ENCODE peak calls at places on chromosomes 6 and 20, in nine cellular contexts. C, E, X, H, O, W, Y, Q and M are unnamed samples. For H3K27me3, the result is how much of the 10 kb centered on the place peaks cover.

GRCh38 chr20:63858393-63859165 is 2.7 kb upstream of the ABHD16B start:
- DNase-seq in C (peak), E (peak), X (no peak), H (no peak), O (no peak), W (no peak), Y (no peak), Q (peak), M (no peak)

GRCh38 chr20:62860391-62860923 is 1.2 kb downstream of the TCFL5 start:
- DNase-seq in C (no peak), E (no peak), X (no peak), H (peak), O (no peak), W (no peak), Y (no peak), Q (peak), M (no peak)

GRCh38 chr6:45054610-45055009 is 273.5 kb upstream of the RUNX2 start:
- DNase-seq in C (no peak), E (no peak), X (no peak), H (no peak), O (no peak), W (no peak), Y (no peak), Q (no peak), M (no peak)

GRCh38 chr20:47768016-47768953 is 17.0 kb downstream of the SULF2 start:
- DNase-seq in C (no peak), E (no peak), X (peak), H (no peak), O (no peak), W (no peak), Y (no peak), Q (no peak), M (peak)

GRCh38 chr6:11043961-11044711 is at the start of gene ELOVL2:
- DNase-seq in C (peak), E (no peak), X (peak), H (peak), O (no peak), W (no peak), Y (no peak), Q (peak), M (no peak)

GRCh38 chr6:68640506-68640875 is 5.4 kb downstream of the ADGRB3 start:
- DNase-seq in C (no peak), E (no peak), X (no peak), H (no peak), O (no peak), W (no peak), Y (no peak), Q (no peak), M (no peak)

GRCh38 chr6:14178083-14178445 is 60.5 kb downstream of the CD83 start:
- DNase-seq in C (no peak), E (no peak), X (no peak), H (no peak), O (no peak), W (no peak), Y (no peak), Q (peak), M (no peak)

GRCh38 chr6:13406781-13407180 is 78.4 kb upstream of the TBC1D7 start:
- DNase-seq in C (no peak), E (no peak), X (no peak), H (no peak), O (no peak), W (no peak), Y (no peak), Q (no peak), M (no peak)

GRCh38 chr6:117906905-117907599 is at the start of gene SLC35F1:
- DNase-seq in C (peak), E (no peak), X (peak), H (peak), O (no peak), W (no peak), Y (no peak), Q (peak), M (no peak)

GRCh38 chr20:36384022-36384619 is 78.0 kb downstream of the DLGAP4 start:
- DNase-seq in C (no peak), E (no peak), X (no peak), H (no peak), O (no peak), W (no peak), Y (no peak), Q (peak), M (no peak)

GRCh38 chr6:125584468-125584939 is 164.9 kb upstream of the HEY2 start:
- DNase-seq in C (no peak), E (no peak), X (no peak), H (no peak), O (peak), W (no peak), Y (no peak), Q (no peak), M (no peak)

GRCh38 chr6:56101141-56101553 is 146.2 kb downstream of the COL21A1 start:
- DNase-seq in C (no peak), E (peak), X (no peak), H (no peak), O (peak), W (no peak), Y (no peak), Q (peak), M (no peak)

GRCh38 chr6:109237082-109237985 is 142.0 kb downstream of the CEP57L1 start:
- DNase-seq in C (no peak), E (no peak), X (no peak), H (no peak), O (no peak), W (no peak), Y (no peak), Q (peak), M (no peak)

GRCh38 chr6:44533221-44533820 is 145.8 kb downstream of the CDC5L start:
- DNase-seq in C (no peak), E (no peak), X (no peak), H (peak), O (no peak), W (no peak), Y (no peak), Q (no peak), M (no peak)

GRCh38 chr6:37052027-37052628 is 46.7 kb downstream of the FGD2 start:
- DNase-seq in C (no peak), E (no peak), X (peak), H (no peak), O (no peak), W (no peak), Y (no peak), Q (no peak), M (no peak)

GRCh38 chr20:20340443-20340842 is 27.5 kb upstream of the INSM1 start:
- DNase-seq in C (no peak), E (no peak), X (no peak), H (no peak), O (no peak), W (no peak), Y (no peak), Q (no peak), M (no peak)

GRCh38 chr6:133241901-133242760 is 974 bp downstream of the EYA4 start:
- DNase-seq in C (peak), E (no peak), X (no peak), H (no peak), O (no peak), W (no peak), Y (no peak), Q (peak), M (no peak)

GRCh38 chr6:69866351-69867074 is at the start of gene COL19A1:
- DNase-seq in C (peak), E (no peak), X (peak), H (peak), O (no peak), W (no peak), Y (no peak), Q (peak), M (peak)

GRCh38 chr6:113512581-113512980 is 344.6 kb upstream of the MARCKS start:
- DNase-seq in C (no peak), E (no peak), X (no peak), H (no peak), O (no peak), W (no peak), Y (no peak), Q (no peak), M (no peak)

GRCh38 chr6:15249371-15250019 is 3.6 kb downstream of the JARID2 start:
- DNase-seq in C (no peak), E (no peak), X (no peak), H (no peak), O (no peak), W (no peak), Y (no peak), Q (peak), M (no peak)

GRCh38 chr20:19975436-19975799 is 41.7 kb upstream of the NAA20 start:
- DNase-seq in C (no peak), E (no peak), X (no peak), H (no peak), O (no peak), W (no peak), Y (no peak), Q (peak), M (no peak)

GRCh38 chr6:140779341-140779740 is 1353.4 kb upstream of the GJE1 start:
- DNase-seq in C (no peak), E (no peak), X (no peak), H (no peak), O (no peak), W (no peak), Y (no peak), Q (peak), M (no peak)

GRCh38 chr20:63115651-63116411 is 100.1 kb downstream of the YTHDF1 start:
- DNase-seq in C (no peak), E (no peak), X (no peak), H (peak), O (no peak), W (no peak), Y (no peak), Q (no peak), M (no peak)

GRCh38 chr20:14415492-14415891 is 78.1 kb upstream of the FLRT3 start:
- DNase-seq in C (no peak), E (no peak), X (no peak), H (no peak), O (no peak), W (no peak), Y (no peak), Q (no peak), M (no peak)

GRCh38 chr6:5712349-5713215 is 294.1 kb downstream of the NRN1 start:
- DNase-seq in C (no peak), E (no peak), X (no peak), H (no peak), O (no peak), W (no peak), Y (no peak), Q (no peak), M (peak)

GRCh38 chr20:21518292-21518991 is 4.6 kb upstream of the NKX2-2 start:
- DNase-seq in C (peak), E (no peak), X (peak), H (no peak), O (no peak), W (no peak), Y (no peak), Q (no peak), M (no peak)

GRCh38 chr6:35757461-35758123 is 18.8 kb upstream of the CLPSL2 start:
- DNase-seq in C (no peak), E (no peak), X (no peak), H (no peak), O (no peak), W (no peak), Y (no peak), Q (peak), M (no peak)

GRCh38 chr6:45827952-45828530 is 187.6 kb downstream of the CLIC5 start:
- DNase-seq in C (no peak), E (peak), X (no peak), H (no peak), O (no peak), W (no peak), Y (no peak), Q (no peak), M (peak)

DNA sequence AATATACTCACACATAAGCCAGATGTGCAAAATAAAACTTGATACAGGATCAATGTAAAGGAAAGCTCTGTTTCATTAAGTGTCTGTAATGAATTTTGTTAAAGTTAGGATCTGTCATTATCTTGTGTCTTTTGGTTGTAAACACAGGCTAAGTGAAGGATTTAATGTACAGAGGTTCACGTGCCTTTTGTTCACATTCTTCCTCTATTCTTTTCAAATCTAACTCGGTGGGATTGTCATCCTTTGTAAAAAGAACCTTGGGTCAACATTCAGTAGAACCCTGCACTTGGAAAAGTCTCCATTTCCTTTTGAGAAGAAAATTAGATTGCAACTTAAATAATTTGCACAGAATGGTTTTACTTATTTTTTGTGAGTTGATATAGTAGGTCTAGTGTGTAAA is 7.7 kb upstream of the LIN28B start:
- DNase-seq in C (no peak), E (no peak), X (no peak), H (no peak), O (no peak), W (no peak), Y (no peak), Q (no peak), M (no peak)
- H3K27me3 ChIP-seq in C (under half), E (under half), X (under half), H (under half), O (under half), W (under half), Y (under half), Q (under half), M (half or more)

DNA sequence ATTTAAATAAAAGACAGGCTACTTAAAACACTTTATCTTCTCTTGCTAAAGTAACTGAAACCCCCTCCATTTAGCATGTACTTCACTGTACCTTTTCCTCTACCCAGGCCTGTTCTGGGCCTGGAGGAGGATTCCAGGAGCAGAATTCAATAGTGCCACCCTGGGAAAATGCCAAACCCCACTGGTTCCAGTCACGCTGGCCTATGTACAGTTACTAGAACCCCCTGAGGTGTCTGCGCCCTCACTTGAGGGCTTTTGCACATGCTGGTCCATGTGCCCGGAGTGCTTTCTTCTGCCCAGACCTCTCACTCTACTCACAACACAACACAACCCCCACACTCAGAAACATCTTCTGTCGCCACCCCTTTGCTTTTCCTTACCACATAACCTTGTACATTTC is 45.5 kb downstream of the TRAM2 start:
- DNase-seq in C (no peak), E (no peak), X (no peak), H (no peak), O (no peak), W (no peak), Y (no peak), Q (peak), M (no peak)
- H3K27me3 ChIP-seq in C (under half), E (under half), X (under half), H (under half), O (under half), W (under half), Y (under half), Q (under half), M (under half)

GRCh38 chr6:165805067-165805525 is 142.1 kb upstream of the PDE10A start:
- DNase-seq in C (no peak), E (no peak), X (no peak), H (no peak), O (no peak), W (no peak), Y (no peak), Q (no peak), M (no peak)

GRCh38 chr6:165807249-165807951 is 144.4 kb upstream of the PDE10A start:
- DNase-seq in C (no peak), E (no peak), X (no peak), H (no peak), O (no peak), W (no peak), Y (no peak), Q (no peak), M (no peak)

GRCh38 chr6:165804331-165805066 is 141.5 kb upstream of the PDE10A start:
- DNase-seq in C (no peak), E (no peak), X (no peak), H (no peak), O (no peak), W (no peak), Y (no peak), Q (peak), M (no peak)

GRCh38 chr6:165806126-165806810 is 143.2 kb upstream of the PDE10A start:
- DNase-seq in C (no peak), E (no peak), X (no peak), H (no peak), O (no peak), W (no peak), Y (no peak), Q (no peak), M (no peak)

GRCh38 chr6:165805604-165806003 is 142.6 kb upstream of the PDE10A start:
- DNase-seq in C (no peak), E (no peak), X (no peak), H (no peak), O (no peak), W (no peak), Y (no peak), Q (no peak), M (no peak)
- H3K27me3 ChIP-seq in C (under half), E (under half), X (under half), H (under half), O (under half), W (under half), Y (under half), Q (under half), M (under half)

GRCh38 chr6:42156638-42157037 is 14.2 kb upstream of the C6orf132 start:
- DNase-seq in C (no peak), E (no peak), X (no peak), H (no peak), O (no peak), W (no peak), Y (no peak), Q (no peak), M (no peak)
- H3K27me3 ChIP-seq in C (under half), E (under half), X (under half), H (under half), O (under half), W (under half), Y (under half), Q (under half), M (under half)

GRCh38 chr20:56873836-56874235 is 244.7 kb downstream of the TFAP2C start:
- DNase-seq in C (no peak), E (no peak), X (no peak), H (no peak), O (no peak), W (no peak), Y (no peak), Q (no peak), M (no peak)

GRCh38 chr20:56875052-56875663 is 246.1 kb downstream of the TFAP2C start:
- DNase-seq in C (no peak), E (peak), X (no peak), H (no peak), O (peak), W (no peak), Y (no peak), Q (peak), M (peak)

GRCh38 chr20:56870271-56870670 is 241.2 kb downstream of the TFAP2C start:
- DNase-seq in C (no peak), E (no peak), X (no peak), H (no peak), O (no peak), W (no peak), Y (no peak), Q (no peak), M (no peak)

GRCh38 chr20:56872620-56873458 is 243.7 kb downstream of the TFAP2C start:
- DNase-seq in C (no peak), E (no peak), X (no peak), H (no peak), O (no peak), W (no peak), Y (no peak), Q (peak), M (no peak)

GRCh38 chr20:56871691-56872090 is 242.6 kb downstream of the TFAP2C start:
- DNase-seq in C (no peak), E (no peak), X (no peak), H (no peak), O (no peak), W (no peak), Y (no peak), Q (no peak), M (no peak)
- H3K27me3 ChIP-seq in C (under half), E (under half), X (under half), H (under half), O (under half), W (under half), Y (under half), Q (under half), M (under half)

GRCh38 chr6:80106418-80107235 is at the start of gene BCKDHB:
- DNase-seq in C (peak), E (peak), X (peak), H (peak), O (peak), W (peak), Y (peak), Q (peak), M (peak)
- H3K27me3 ChIP-seq in C (under half), E (under half), X (under half), H (under half), O (under half), W (under half), Y (under half), Q (under half), M (under half)

DNA sequence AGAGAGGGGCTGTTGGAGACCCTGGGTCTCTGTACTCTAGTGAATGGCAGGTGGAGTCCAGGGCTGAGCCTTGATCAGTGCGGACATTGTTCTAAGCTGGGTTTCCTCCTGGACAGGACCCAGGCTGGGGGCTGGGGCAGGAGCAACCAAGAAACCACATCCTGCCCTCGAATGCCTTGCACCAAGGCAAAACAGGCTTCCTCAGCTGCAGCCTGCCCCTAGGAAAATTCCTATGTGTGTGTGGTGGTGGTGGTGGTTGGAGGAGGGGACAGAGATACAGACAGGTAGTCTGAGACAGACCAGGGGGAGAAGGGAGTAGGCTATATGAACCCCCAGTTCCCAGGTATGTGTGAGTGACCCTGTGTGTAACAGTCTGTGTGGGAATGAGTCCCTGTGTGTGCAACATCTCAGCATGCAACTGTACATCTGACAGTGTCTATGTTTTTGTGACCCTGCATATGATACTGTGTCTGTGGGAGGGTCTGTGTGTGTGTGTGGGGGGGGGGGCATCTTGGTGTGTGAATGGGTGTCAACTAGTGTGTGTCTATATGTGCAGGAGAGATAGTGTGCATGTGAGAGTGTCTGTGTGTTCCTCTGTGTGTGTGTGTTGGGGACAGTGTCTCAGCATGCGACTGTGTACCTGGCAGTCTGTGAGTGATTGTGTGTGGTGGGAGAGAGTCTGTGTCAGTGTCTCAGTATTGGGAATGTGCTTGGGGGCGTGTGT is 3.0 kb downstream of the GLP1R start:
- DNase-seq in C (no peak), E (no peak), X (no peak), H (no peak), O (no peak), W (no peak), Y (no peak), Q (no peak), M (no peak)
- H3K27me3 ChIP-seq in C (under half), E (under half), X (under half), H (under half), O (under half), W (under half), Y (under half), Q (under half), M (under half)